ENCODE peak calls at places on chromosomes 3 and 15, in five cellular contexts. H is OCI-LY7, G is cardiac fibroblast, Y is Panc1, L is osteocyte. E is an unnamed sample.

GRCh38 chr3:153289334-153289808 is 127.3 kb downstream of the RAP2B start:
- DNase-seq in H (no peak), G (no peak), Y (no peak), L (no peak), E (peak; percentile 45)

GRCh38 chr15:53351373-53351772 is 408.1 kb downstream of the WDR72 start:
- DNase-seq in H (no peak), G (no peak), Y (no peak), L (no peak), E (no peak)

GRCh38 chr15:74631935-74632560 is 16.4 kb downstream of the CLK3 start:
- DNase-seq in H (peak; percentile 68), G (peak; percentile 63), Y (no peak), L (no peak), E (peak; percentile 26)

GRCh38 chr15:58147151-58147550 is 9.0 kb downstream of the AQP9 start:
- DNase-seq in H (no peak), G (no peak), Y (no peak), L (no peak), E (no peak)

GRCh38 chr3:161295325-161295724 is 74.2 kb downstream of the NMD3 start:
- DNase-seq in H (no peak), G (peak; percentile 12), Y (no peak), L (no peak), E (no peak)

GRCh38 chr3:185874119-185874518 is 49.3 kb upstream of the IGF2BP2 start:
- DNase-seq in H (no peak), G (no peak), Y (no peak), L (no peak), E (no peak)

GRCh38 chr3:153855772-153856171 is 265.4 kb upstream of the ARHGEF26 start:
- DNase-seq in H (no peak), G (no peak), Y (no peak), L (no peak), E (no peak)

GRCh38 chr3:175648939-175649338 is 789.8 kb downstream of the NAALADL2 start:
- DNase-seq in H (no peak), G (peak; percentile 38), Y (no peak), L (no peak), E (no peak)

GRCh38 chr3:128266453-128266852 is 113.2 kb downstream of the EEFSEC start:
- DNase-seq in H (no peak), G (peak; percentile 39), Y (no peak), L (peak; percentile 54), E (no peak)

GRCh38 chr15:85470549-85471271 is 90.3 kb downstream of the AKAP13 start:
- DNase-seq in H (no peak), G (no peak), Y (no peak), L (no peak), E (no peak)

GRCh38 chr15:65082303-65082958 is 5.9 kb downstream of the KBTBD13 start:
- DNase-seq in H (no peak), G (no peak), Y (no peak), L (no peak), E (no peak)

GRCh38 chr3:30632521-30632920 is 26.1 kb downstream of the TGFBR2 start:
- DNase-seq in H (no peak), G (no peak), Y (no peak), L (no peak), E (no peak)

GRCh38 chr15:60835974-60836373 is 357.0 kb upstream of the ICE2 start:
- DNase-seq in H (no peak), G (no peak), Y (no peak), L (no peak), E (peak; percentile 73)

GRCh38 chr3:23775254-23775909 is 30.4 kb upstream of the UBE2E1 start:
- DNase-seq in H (no peak), G (peak; percentile 50), Y (no peak), L (no peak), E (no peak)

GRCh38 chr3:139506792-139507191 is 30.5 kb upstream of the RBP2 start:
- DNase-seq in H (no peak), G (no peak), Y (no peak), L (no peak), E (no peak)

GRCh38 chr3:154018100-154018696 is 103.0 kb upstream of the ARHGEF26 start:
- DNase-seq in H (peak; percentile 51), G (peak; percentile 37), Y (no peak), L (no peak), E (no peak)

GRCh38 chr3:177041021-177041729 is 156.1 kb downstream of the TBL1XR1 start:
- DNase-seq in H (no peak), G (peak; percentile 93), Y (no peak), L (no peak), E (no peak)

GRCh38 chr3:155232605-155233004 is 60.9 kb downstream of the STRIT1 start:
- DNase-seq in H (peak; percentile 25), G (peak; percentile 91), Y (no peak), L (no peak), E (peak; percentile 88)

GRCh38 chr3:187746059-187746453 is 788 bp upstream of the BCL6 start:
- DNase-seq in H (no peak), G (peak; percentile 37), Y (no peak), L (no peak), E (no peak)

GRCh38 chr3:89572261-89572660 is 464.8 kb downstream of the EPHA3 start:
- DNase-seq in H (no peak), G (peak; percentile 24), Y (no peak), L (no peak), E (no peak)

GRCh38 chr15:74351639-74352038 is 15.8 kb downstream of the CYP11A1 start:
- DNase-seq in H (no peak), G (no peak), Y (no peak), L (no peak), E (no peak)

GRCh38 chr3:57755368-57756021 is 614 bp upstream of the SLMAP start:
- DNase-seq in H (peak; percentile 77), G (peak; percentile 52), Y (no peak), L (no peak), E (peak; percentile 42)

GRCh38 chr15:57538822-57539221 is 52.9 kb upstream of the MYZAP start:
- DNase-seq in H (no peak), G (no peak), Y (no peak), L (no peak), E (no peak)

GRCh38 chr15:99628374-99629001 is 62.7 kb downstream of the MEF2A start:
- DNase-seq in H (no peak), G (no peak), Y (no peak), L (no peak), E (no peak)

GRCh38 chr15:69996842-69997478 is 100.8 kb downstream of the TLE3 start:
- DNase-seq in H (no peak), G (no peak), Y (no peak), L (no peak), E (no peak)

GRCh38 chr3:61894988-61895935 is 333.9 kb downstream of the PTPRG start:
- DNase-seq in H (peak; percentile 59), G (peak; percentile 86), Y (no peak), L (no peak), E (peak; percentile 85)

DNA sequence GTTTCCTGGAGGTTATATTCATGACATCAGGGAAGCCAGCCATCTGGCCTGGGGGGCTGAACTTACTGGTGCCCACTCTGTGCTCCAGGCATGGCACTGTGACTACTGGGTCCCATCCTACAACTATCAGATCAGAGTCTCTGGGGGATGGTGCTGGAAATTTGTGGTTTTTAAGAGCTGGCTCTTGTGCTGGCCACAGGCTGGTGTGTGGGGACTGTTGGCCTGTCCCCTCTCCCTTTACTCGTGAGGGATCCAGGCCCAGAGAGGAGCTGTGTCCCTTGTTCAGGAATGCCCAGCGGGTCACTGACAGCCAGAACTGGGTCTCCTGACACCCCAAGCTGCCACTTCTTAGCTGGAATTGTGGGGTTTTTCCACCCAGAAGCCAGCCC is 44.5 kb upstream of the SEC22A start:
- DNase-seq in H (no peak), G (no peak), Y (no peak), L (no peak), E (no peak)
- TF ChIP-seq CTCF in H (no peak), G (no peak), Y (no peak), L (no peak), E (no peak)

GRCh38 chr15:68314563-68314962 is 37.0 kb downstream of the FEM1B start:
- DNase-seq in H (no peak), G (no peak), Y (no peak), L (peak; percentile 69), E (no peak)

GRCh38 chr15:68315495-68316007 is 38.0 kb downstream of the FEM1B start:
- DNase-seq in H (no peak), G (no peak), Y (no peak), L (peak; percentile 86), E (no peak)

GRCh38 chr15:68317281-68318007 is 39.9 kb downstream of the FEM1B start:
- DNase-seq in H (no peak), G (no peak), Y (no peak), L (no peak), E (no peak)

GRCh38 chr15:68315035-68315434 is 37.5 kb downstream of the FEM1B start:
- DNase-seq in H (no peak), G (no peak), Y (no peak), L (no peak), E (no peak)

DNA sequence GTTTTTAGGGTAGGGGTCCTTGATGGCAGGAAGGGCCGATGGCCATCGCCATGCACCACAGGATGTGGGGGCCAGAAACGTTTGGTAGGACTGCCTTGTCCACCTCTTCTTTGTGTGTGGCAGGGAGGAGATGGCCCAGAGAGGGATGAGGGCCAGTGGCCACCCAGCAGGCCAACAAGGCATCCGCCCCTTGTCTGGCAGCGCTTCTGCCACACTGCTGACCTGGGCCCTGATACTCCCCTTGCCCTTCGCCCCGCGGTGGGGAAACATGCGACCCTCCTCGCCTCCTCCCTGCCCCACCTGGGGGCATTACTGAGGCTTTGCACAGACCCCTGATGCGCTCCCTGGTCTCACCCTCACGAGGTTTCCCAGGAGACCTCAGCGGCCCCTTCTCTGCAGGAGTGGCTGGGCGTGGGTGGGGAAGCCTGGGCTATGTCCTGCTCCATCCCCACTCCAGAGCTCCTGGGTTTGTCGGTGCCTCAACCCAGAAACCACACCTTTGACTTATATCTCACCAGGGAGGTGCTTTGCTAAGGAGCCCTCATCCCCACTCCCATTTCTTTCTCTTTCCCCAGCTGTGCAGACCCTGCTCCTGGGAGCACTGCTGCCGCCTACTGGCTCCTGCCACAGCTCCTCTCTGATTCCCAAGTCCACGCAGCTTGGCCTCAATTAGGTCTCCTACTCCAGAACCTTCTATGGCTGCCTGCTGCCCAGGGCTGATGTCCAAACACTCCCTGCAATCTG is 38.7 kb downstream of the FEM1B start:
- DNase-seq in H (peak; percentile 24), G (no peak), Y (no peak), L (peak; percentile 84), E (no peak)
- TF ChIP-seq CTCF in H (peak; percentile 68), G (peak; percentile 47), Y (peak; percentile 82), L (peak; percentile 52), E (peak; percentile 57)

GRCh38 chr3:149120051-149120972 is 9.1 kb upstream of the HPS3 start:
- DNase-seq in H (peak; percentile 81), G (peak; percentile 85), Y (peak; percentile 76), L (no peak), E (peak; percentile 63)
- TF ChIP-seq CTCF in H (peak; percentile 94), G (peak; percentile 48), Y (peak; percentile 75), L (peak; percentile 74), E (peak; percentile 82)

DNA sequence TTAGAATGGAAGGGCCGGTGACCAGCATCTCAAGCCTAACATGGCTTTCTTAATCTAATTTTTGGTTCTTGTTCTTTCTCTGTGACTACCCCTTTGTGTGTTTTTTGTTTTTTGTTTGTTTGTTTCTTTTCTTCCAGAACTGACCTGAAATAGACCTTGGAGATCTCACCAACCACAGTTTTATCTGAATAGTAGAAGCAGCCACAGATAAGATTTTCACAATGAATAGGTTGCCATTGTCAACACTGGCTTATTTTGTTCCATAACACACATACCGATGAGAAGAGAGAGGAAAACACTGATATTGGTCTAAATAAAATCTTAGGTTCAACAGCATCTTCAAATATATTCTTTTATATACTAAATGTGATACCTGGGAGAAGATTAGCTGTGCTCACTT is 11.5 kb downstream of the ILDR1 start:
- DNase-seq in H (no peak), G (no peak), Y (no peak), L (no peak), E (no peak)
- TF ChIP-seq CTCF in H (no peak), G (no peak), Y (no peak), L (no peak), E (no peak)

E was measured in HFFc6.